ENCODE peak calls at places on chromosomes 1 and 21, in seven cellular contexts. K, I, V, M, P, E and R are unnamed samples.

GRCh38 chr1:177568702-177569101 is 397.9 kb downstream of the BRINP2 start:
- DNase-seq in K (no peak), I (no peak), V (no peak), M (no peak), P (no peak), E (no peak), R (no peak)

GRCh38 chr1:36123357-36123756 is 1.7 kb downstream of the COL8A2 start:
- DNase-seq in K (peak), I (no peak), V (no peak), M (no peak), P (no peak), E (no peak), R (no peak)

GRCh38 chr21:41369915-41370839 is 8.3 kb downstream of the MX2 start:
- DNase-seq in K (peak), I (peak), V (no peak), M (no peak), P (no peak), E (no peak), R (peak)

GRCh38 chr21:42299324-42300044 is 15.7 kb downstream of the TFF3 start:
- DNase-seq in K (no peak), I (no peak), V (no peak), M (peak), P (peak), E (no peak), R (peak)

GRCh38 chr1:167455786-167456446 is 62.4 kb downstream of the CD247 start:
- DNase-seq in K (peak), I (no peak), V (no peak), M (peak), P (no peak), E (no peak), R (no peak)

GRCh38 chr1:213914351-213914750 is 73.4 kb upstream of the PROX1 start:
- DNase-seq in K (no peak), I (no peak), V (no peak), M (no peak), P (no peak), E (no peak), R (no peak)

GRCh38 chr1:211524521-211524920 is 32.6 kb upstream of the RD3 start:
- DNase-seq in K (no peak), I (no peak), V (no peak), M (no peak), P (no peak), E (no peak), R (no peak)

GRCh38 chr1:181647314-181648035 is 164.2 kb downstream of the CACNA1E start:
- DNase-seq in K (peak), I (no peak), V (no peak), M (no peak), P (peak), E (no peak), R (no peak)

GRCh38 chr1:160307455-160307854 is 22.5 kb upstream of the PEX19 start:
- DNase-seq in K (peak), I (no peak), V (no peak), M (no peak), P (no peak), E (no peak), R (peak)

GRCh38 chr1:53257454-53258081 is 19.2 kb upstream of the MAGOH start:
- DNase-seq in K (no peak), I (no peak), V (no peak), M (no peak), P (no peak), E (no peak), R (no peak)

GRCh38 chr1:59375321-59376220 is 78.7 kb downstream of the FGGY start:
- DNase-seq in K (no peak), I (no peak), V (peak), M (no peak), P (peak), E (peak), R (no peak)

GRCh38 chr1:16017461-16018303 is at the start of gene HSPB7:
- DNase-seq in K (peak), I (no peak), V (peak), M (peak), P (no peak), E (peak), R (no peak)

GRCh38 chr1:160005070-160005469 is 26.7 kb downstream of the PIGM start:
- DNase-seq in K (no peak), I (no peak), V (no peak), M (no peak), P (no peak), E (no peak), R (no peak)

DNA sequence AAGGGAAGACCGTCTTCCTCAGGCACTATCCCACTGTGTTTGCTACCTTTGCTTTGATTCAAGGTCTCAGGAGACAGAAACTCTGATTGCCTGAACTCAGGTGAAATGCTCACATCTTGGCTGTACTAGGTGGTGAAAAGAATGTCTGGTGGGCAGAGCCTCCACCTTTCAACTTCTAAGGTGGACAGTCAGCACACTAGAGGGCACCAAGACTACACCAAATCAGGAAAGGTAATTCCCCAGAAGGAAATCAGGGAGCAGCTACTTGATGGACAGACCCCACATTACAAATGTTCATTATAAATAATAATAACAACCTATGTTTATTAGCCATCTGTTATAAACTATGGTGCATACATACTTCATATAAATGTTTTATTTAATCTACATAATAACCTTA is 220.9 kb downstream of the ATG4C start:
- DNase-seq in K (no peak), I (no peak), V (no peak), M (no peak), P (peak), E (peak), R (no peak)
- TF ChIP-seq CTCF in K (peak), I (no peak), V (peak), M (peak), P (peak), E (peak), R (no peak)

DNA sequence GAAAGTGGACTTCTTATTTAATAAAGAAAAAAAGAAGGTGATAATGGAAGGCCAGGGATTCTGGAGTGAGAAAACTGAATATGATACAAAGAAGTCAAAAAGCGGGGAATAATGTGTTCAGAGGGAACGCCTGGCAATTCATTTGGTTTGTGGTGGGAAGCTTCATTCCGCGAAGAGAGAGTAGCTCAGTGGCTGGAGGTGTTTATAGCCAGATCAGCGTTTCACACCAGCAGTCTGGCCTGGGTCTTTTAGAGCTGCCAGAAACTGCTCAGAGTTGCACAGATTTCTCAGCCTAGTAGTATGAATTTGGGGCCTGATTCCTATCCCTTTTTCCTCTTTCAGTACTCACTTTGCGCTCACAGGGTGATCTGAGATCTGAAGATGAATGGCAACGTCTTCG is 67.8 kb upstream of the IPO9 start:
- DNase-seq in K (no peak), I (no peak), V (no peak), M (no peak), P (no peak), E (peak), R (no peak)
- TF ChIP-seq CTCF in K (no peak), I (no peak), V (no peak), M (no peak), P (no peak), E (no peak), R (no peak)

GRCh38 chr1:49104575-49104974 is 327.9 kb upstream of the BEND5 start:
- DNase-seq in K (no peak), I (no peak), V (no peak), M (no peak), P (no peak), E (no peak), R (no peak)
- TF ChIP-seq CTCF in K (no peak), I (no peak), V (no peak), M (no peak), P (no peak), E (no peak), R (no peak)

GRCh38 chr1:156376146-156376545 is 7.1 kb downstream of the RHBG start:
- DNase-seq in K (no peak), I (no peak), V (no peak), M (no peak), P (peak), E (no peak), R (no peak)
- TF ChIP-seq CTCF in K (no peak), I (no peak), V (no peak), M (no peak), P (no peak), E (no peak), R (no peak)

DNA sequence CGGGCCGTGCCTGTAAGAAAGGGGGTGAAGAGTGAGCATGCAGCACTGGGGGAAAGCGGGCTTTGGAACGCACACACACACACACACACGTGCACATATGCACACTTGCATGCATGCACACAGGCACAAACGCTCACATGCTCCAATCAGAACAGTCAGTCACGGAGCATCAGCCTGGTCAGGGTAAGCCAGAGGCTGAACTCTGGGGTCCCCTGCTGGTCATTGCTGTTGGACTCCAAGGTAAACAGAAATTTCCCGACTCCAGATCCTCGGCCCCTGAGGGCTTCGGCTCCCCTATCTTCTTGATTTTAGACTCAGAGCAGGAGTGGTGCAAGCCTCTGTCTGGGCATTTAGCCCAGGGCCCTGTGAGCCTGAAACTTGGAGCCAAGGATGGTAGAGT is 54.2 kb downstream of the SYT2 start:
- DNase-seq in K (no peak), I (no peak), V (no peak), M (no peak), P (peak), E (no peak), R (no peak)
- TF ChIP-seq CTCF in K (no peak), I (no peak), V (peak), M (peak), P (peak), E (peak), R (no peak)

GRCh38 chr21:45747802-45748445 is 104.4 kb downstream of the PCBP3 start:
- DNase-seq in K (no peak), I (no peak), V (peak), M (no peak), P (peak), E (peak), R (no peak)
- TF ChIP-seq CTCF in K (no peak), I (no peak), V (no peak), M (no peak), P (no peak), E (no peak), R (no peak)

DNA sequence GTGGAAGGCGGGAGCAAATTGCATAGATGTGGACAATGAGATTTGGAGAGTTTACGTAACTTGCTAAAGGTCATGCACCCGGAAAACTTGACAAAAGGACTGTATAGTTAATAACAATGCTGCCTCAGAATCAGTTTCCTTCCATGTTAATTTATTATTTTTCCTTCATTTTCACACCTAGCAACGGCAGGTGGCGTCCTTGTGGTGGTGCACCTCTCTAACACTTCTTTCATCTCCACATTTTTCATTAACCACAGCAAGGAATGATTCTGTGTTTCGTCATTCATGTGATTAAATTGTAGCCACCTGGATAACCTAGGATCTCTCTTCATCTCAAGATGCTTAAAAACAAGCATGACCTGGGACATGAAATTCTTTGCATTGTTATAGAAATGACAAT is 2133.0 kb downstream of the NCAM2 start:
- DNase-seq in K (no peak), I (no peak), V (no peak), M (no peak), P (peak), E (no peak), R (no peak)
- TF ChIP-seq CTCF in K (no peak), I (no peak), V (no peak), M (no peak), P (peak), E (no peak), R (no peak)

GRCh38 chr21:32702702-32703101 is 25.1 kb downstream of the SYNJ1 start:
- DNase-seq in K (no peak), I (no peak), V (no peak), M (no peak), P (peak), E (peak), R (no peak)
- TF ChIP-seq CTCF in K (no peak), I (no peak), V (no peak), M (no peak), P (no peak), E (no peak), R (no peak)

GRCh38 chr1:7755448-7755847 is 15.6 kb upstream of the VAMP3 start:
- DNase-seq in K (no peak), I (no peak), V (no peak), M (no peak), P (peak), E (no peak), R (no peak)
- TF ChIP-seq CTCF in K (no peak), I (no peak), V (peak), M (no peak), P (no peak), E (peak), R (no peak)

GRCh38 chr1:47972864-47973437 is 24.2 kb downstream of the TRABD2B start:
- DNase-seq in K (no peak), I (no peak), V (no peak), M (no peak), P (no peak), E (no peak), R (no peak)
- TF ChIP-seq CTCF in K (no peak), I (no peak), V (peak), M (peak), P (peak), E (no peak), R (no peak)